ENCODE peak calls at places on chromosomes 3 and 15, in six cellular contexts. One of them, this sample, is unnamed.

GRCh38 chr3:197482001-197482400 is 73.8 kb downstream of the BDH1 start:
- DNase-seq in uterus: no peak
- DNase-seq in heart left ventricle: no peak
- DNase-seq in NCI-H69: peak
- DNase-seq in GM13977: no peak
- DNase-seq in 8988T: no peak
- DNase-seq in this sample: no peak

GRCh38 chr15:31082771-31083393 is 18.6 kb downstream of the TRPM1 start:
- DNase-seq in uterus: no peak
- DNase-seq in heart left ventricle: no peak
- DNase-seq in NCI-H69: peak
- DNase-seq in GM13977: no peak
- DNase-seq in 8988T: no peak
- DNase-seq in this sample: no peak

GRCh38 chr3:105606052-105606451 is 239.3 kb downstream of the ALCAM start:
- DNase-seq in uterus: no peak
- DNase-seq in heart left ventricle: no peak
- DNase-seq in NCI-H69: no peak
- DNase-seq in GM13977: no peak
- DNase-seq in 8988T: no peak
- DNase-seq in this sample: no peak

GRCh38 chr3:152400912-152401311 is 132.2 kb downstream of the MBNL1 start:
- DNase-seq in uterus: no peak
- DNase-seq in heart left ventricle: no peak
- DNase-seq in NCI-H69: no peak
- DNase-seq in GM13977: no peak
- DNase-seq in 8988T: no peak
- DNase-seq in this sample: peak

GRCh38 chr15:61083781-61084134 is 145.3 kb downstream of the RORA start:
- DNase-seq in uterus: no peak
- DNase-seq in heart left ventricle: no peak
- DNase-seq in NCI-H69: peak
- DNase-seq in GM13977: no peak
- DNase-seq in 8988T: no peak
- DNase-seq in this sample: no peak

GRCh38 chr3:53744351-53744750 is 101.9 kb downstream of the CHDH start:
- DNase-seq in uterus: no peak
- DNase-seq in heart left ventricle: no peak
- DNase-seq in NCI-H69: peak
- DNase-seq in GM13977: no peak
- DNase-seq in 8988T: no peak
- DNase-seq in this sample: no peak

GRCh38 chr3:129625071-129625874 is 18.8 kb upstream of the PLXND1 start:
- DNase-seq in uterus: peak
- DNase-seq in heart left ventricle: no peak
- DNase-seq in NCI-H69: peak
- DNase-seq in GM13977: peak
- DNase-seq in 8988T: peak
- DNase-seq in this sample: no peak

GRCh38 chr3:128404276-128405062 is 62.2 kb downstream of the DNAJB8 start:
- DNase-seq in uterus: no peak
- DNase-seq in heart left ventricle: peak
- DNase-seq in NCI-H69: peak
- DNase-seq in GM13977: no peak
- DNase-seq in 8988T: no peak
- DNase-seq in this sample: no peak

GRCh38 chr3:160885791-160886286 is 129.8 kb downstream of the PPM1L start:
- DNase-seq in uterus: peak
- DNase-seq in heart left ventricle: peak
- DNase-seq in NCI-H69: peak
- DNase-seq in GM13977: no peak
- DNase-seq in 8988T: no peak
- DNase-seq in this sample: no peak

GRCh38 chr15:42106278-42106677 is 11.9 kb upstream of the PLA2G4D start:
- DNase-seq in uterus: no peak
- DNase-seq in heart left ventricle: no peak
- DNase-seq in NCI-H69: no peak
- DNase-seq in GM13977: no peak
- DNase-seq in 8988T: no peak
- DNase-seq in this sample: no peak

GRCh38 chr3:70556056-70556455 is 243.6 kb upstream of the MDFIC2 start:
- DNase-seq in uterus: no peak
- DNase-seq in heart left ventricle: no peak
- DNase-seq in NCI-H69: no peak
- DNase-seq in GM13977: no peak
- DNase-seq in 8988T: no peak
- DNase-seq in this sample: no peak

GRCh38 chr3:53599780-53600179 is 105.4 kb downstream of the CACNA1D start:
- DNase-seq in uterus: no peak
- DNase-seq in heart left ventricle: no peak
- DNase-seq in NCI-H69: no peak
- DNase-seq in GM13977: no peak
- DNase-seq in 8988T: no peak
- DNase-seq in this sample: no peak

GRCh38 chr3:15805756-15806266 is 8.0 kb upstream of the ANKRD28 start:
- DNase-seq in uterus: no peak
- DNase-seq in heart left ventricle: no peak
- DNase-seq in NCI-H69: no peak
- DNase-seq in GM13977: peak
- DNase-seq in 8988T: no peak
- DNase-seq in this sample: peak

GRCh38 chr3:106268696-106269095 is 399.9 kb upstream of the CBLB start:
- DNase-seq in uterus: no peak
- DNase-seq in heart left ventricle: no peak
- DNase-seq in NCI-H69: no peak
- DNase-seq in GM13977: no peak
- DNase-seq in 8988T: no peak
- DNase-seq in this sample: no peak

This sample was measured in GM04504.